ENCODE peak calls at places on chromosomes 4 and X, in four cellular contexts. W, X, K and B are unnamed samples.

GRCh38 chrX:11535156-11535919 is 130.4 kb downstream of the ARHGAP6 start:
- DNase-seq in W (no peak), X (no peak), K (no peak), B (no peak)

GRCh38 chrX:16671005-16671404 is 21.0 kb downstream of the S100G start:
- DNase-seq in W (no peak), X (peak; percentile 42), K (peak; percentile 5), B (peak; percentile 52)

GRCh38 chr4:54539500-54540029 is 118.2 kb upstream of the KIT start:
- DNase-seq in W (no peak), X (peak; percentile 26), K (peak; percentile 6), B (peak; percentile 80)

GRCh38 chr4:156321203-156321602 is 367.5 kb upstream of the CTSO start:
- DNase-seq in W (no peak), X (no peak), K (no peak), B (no peak)

GRCh38 chr4:10891866-10892265 is 207.3 kb upstream of the CLNK start:
- DNase-seq in W (no peak), X (no peak), K (no peak), B (no peak)

GRCh38 chrX:15739886-15740285 is 1.8 kb downstream of the CA5B start:
- DNase-seq in W (no peak), X (no peak), K (no peak), B (no peak)

GRCh38 chrX:49177338-49177833 is 5.7 kb downstream of the PLP2 start:
- DNase-seq in W (no peak), X (peak; percentile 44), K (no peak), B (no peak)

GRCh38 chrX:102959471-102959870 is 22.4 kb downstream of the RAB40AL start:
- DNase-seq in W (no peak), X (no peak), K (no peak), B (no peak)

GRCh38 chr4:128796934-128797333 is 12.6 kb upstream of the JADE1 start:
- DNase-seq in W (no peak), X (no peak), K (no peak), B (no peak)

GRCh38 chr4:186598686-186599085 is 43.3 kb upstream of the MTNR1A start:
- DNase-seq in W (no peak), X (no peak), K (no peak), B (no peak)

GRCh38 chrX:65690057-65690855 is 22.8 kb downstream of the MSN start:
- DNase-seq in W (no peak), X (no peak), K (no peak), B (no peak)

GRCh38 chr4:1216869-1217294 is 32.0 kb downstream of the CTBP1 start:
- DNase-seq in W (no peak), X (no peak), K (no peak), B (no peak)

GRCh38 chr4:92270908-92271307 is 32.9 kb upstream of the GRID2 start:
- DNase-seq in W (no peak), X (no peak), K (no peak), B (peak; percentile 74)

GRCh38 chr4:180455226-180455625 is 1788.0 kb upstream of the TENM3 start:
- DNase-seq in W (no peak), X (no peak), K (no peak), B (peak; percentile 74)

GRCh38 chr4:38082424-38083374 is 122.5 kb downstream of the PTTG2 start:
- DNase-seq in W (no peak), X (no peak), K (no peak), B (no peak)

GRCh38 chr4:16083217-16084191 is at the start of gene PROM1:
- DNase-seq in W (no peak), X (no peak), K (peak; percentile 3), B (peak; percentile 82)
- TF ChIP-seq EZH2 in W (no peak), X (no peak), K (no peak), B (no peak)

GRCh38 chrX:1928805-1929204 is 313.9 kb downstream of the ASMT start:
- DNase-seq in W (no peak), X (no peak), K (no peak), B (peak; percentile 87)
- H3K27ac ChIP-seq in W (no peak overlapping the region), X (no peak overlapping the region), K (no peak overlapping the region), B (no peak overlapping the region)

GRCh38 chr4:78565971-78566372 is 14.4 kb downstream of the ANXA3 start:
- DNase-seq in W (no peak), X (no peak), K (peak; percentile 92), B (peak; percentile 57)
- TF ChIP-seq JUNB in W (no peak), X (no peak), K (no peak), B (no peak)

DNA sequence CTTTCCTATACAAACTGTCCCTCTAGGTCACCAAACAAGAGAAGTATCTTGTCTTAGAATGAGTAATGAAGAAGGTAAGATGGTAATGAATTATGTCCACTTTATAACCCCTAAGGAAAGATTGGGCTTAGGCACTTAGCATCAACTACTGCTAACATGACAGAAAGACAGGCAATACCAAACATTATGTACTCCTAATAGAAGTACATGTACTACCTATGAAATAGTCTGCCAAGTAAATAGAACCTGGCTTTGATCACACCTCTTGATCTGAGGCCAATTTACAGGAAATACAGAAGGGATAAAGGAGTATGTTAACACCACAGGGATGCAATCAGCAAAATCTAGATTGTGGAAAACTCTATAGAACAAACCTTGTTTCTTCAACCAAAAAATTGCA is 14.1 kb upstream of the PCYT1B start:
- DNase-seq in W (no peak), X (no peak), K (no peak), B (no peak)
- TF ChIP-seq EZH2 in W (no peak), X (no peak), K (no peak), B (no peak)

GRCh38 chr4:21749936-21750335 is 198.6 kb downstream of the KCNIP4 start:
- DNase-seq in W (no peak), X (no peak), K (no peak), B (no peak)

GRCh38 chr4:21742326-21742725 is 206.2 kb downstream of the KCNIP4 start:
- DNase-seq in W (no peak), X (no peak), K (no peak), B (no peak)

DNA sequence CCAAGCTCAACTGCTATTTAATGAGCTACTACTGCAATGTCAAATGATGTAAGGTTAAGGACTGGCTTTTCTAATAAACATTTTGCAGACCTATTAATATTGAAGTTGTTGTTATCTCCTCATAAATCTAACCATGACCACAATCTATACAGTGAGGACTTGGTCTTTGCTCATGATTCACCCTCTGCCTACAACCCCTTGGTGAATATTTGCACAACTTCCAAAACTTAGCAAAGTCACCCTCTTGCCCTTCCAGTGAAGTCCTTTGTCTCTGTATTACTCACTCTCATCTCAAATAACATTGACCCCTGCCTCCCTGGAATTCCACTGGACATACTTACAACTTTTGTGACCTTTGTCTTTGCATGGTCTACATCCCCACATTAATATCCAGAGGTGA is 204.5 kb downstream of the KCNIP4 start:
- DNase-seq in W (no peak), X (no peak), K (no peak), B (no peak)
- H3K27ac ChIP-seq in W (no peak overlapping the region), X (no peak overlapping the region), K (no peak overlapping the region), B (no peak overlapping the region)

GRCh38 chrX:44062842-44063241 is 89.7 kb upstream of the NDP start:
- DNase-seq in W (no peak), X (no peak), K (no peak), B (no peak)
- TF ChIP-seq JUNB in W (no peak), X (no peak), K (no peak), B (no peak)

GRCh38 chr4:13528823-13529129 is 15.5 kb downstream of the NKX3-2 start:
- DNase-seq in W (no peak), X (no peak), K (no peak), B (no peak)

GRCh38 chr4:13527192-13527982 is 16.9 kb downstream of the NKX3-2 start:
- DNase-seq in W (no peak), X (no peak), K (no peak), B (no peak)

GRCh38 chr4:13530823-13531608 is 13.3 kb downstream of the NKX3-2 start:
- DNase-seq in W (no peak), X (peak; percentile 64), K (no peak), B (peak; percentile 92)

GRCh38 chr4:13527983-13528822 is 16.1 kb downstream of the NKX3-2 start:
- DNase-seq in W (peak; percentile 56), X (no peak), K (no peak), B (peak; percentile 47)

DNA sequence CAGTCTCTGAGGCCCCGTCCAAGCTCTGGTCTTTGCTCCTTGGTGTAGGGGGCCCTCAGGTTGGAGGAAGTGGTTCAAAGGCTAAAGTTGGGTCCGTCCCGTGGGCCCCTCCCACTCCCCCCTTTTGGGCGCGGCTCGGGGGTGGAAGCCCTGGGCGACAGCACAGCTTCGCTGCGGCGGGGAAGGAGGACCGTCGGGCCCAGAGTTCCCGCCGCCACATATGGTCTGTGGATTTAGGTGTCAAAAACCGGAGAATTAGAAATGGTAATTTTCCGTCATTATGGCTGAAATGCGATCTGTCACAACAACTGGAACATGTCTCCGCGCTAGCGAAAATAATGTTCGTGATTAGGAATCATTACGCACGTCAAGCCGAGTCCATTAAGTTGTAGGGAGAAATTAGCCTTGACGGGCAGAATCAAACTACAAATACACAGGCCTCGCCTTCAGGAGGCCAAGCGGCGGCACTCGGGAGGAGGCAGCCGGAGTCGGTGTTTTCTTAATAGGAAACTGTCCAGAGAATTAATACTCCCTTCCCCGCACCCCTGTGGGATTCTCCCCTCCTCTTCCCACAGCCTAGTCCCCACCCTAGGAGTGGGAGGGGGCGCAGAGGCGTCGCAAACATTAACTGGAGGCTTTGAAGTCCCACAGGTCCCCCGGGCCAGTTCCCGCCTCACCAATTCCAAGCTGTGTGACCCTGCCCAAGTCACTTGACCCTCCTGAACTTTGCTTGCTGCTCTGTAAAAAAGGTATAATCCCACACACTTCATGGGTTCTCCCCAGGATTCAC is 15.0 kb downstream of the NKX3-2 start:
- DNase-seq in W (no peak), X (no peak), K (no peak), B (no peak)
- TF ChIP-seq EZH2 in W (no peak), X (no peak), K (no peak), B (peak; percentile 94)

DNA sequence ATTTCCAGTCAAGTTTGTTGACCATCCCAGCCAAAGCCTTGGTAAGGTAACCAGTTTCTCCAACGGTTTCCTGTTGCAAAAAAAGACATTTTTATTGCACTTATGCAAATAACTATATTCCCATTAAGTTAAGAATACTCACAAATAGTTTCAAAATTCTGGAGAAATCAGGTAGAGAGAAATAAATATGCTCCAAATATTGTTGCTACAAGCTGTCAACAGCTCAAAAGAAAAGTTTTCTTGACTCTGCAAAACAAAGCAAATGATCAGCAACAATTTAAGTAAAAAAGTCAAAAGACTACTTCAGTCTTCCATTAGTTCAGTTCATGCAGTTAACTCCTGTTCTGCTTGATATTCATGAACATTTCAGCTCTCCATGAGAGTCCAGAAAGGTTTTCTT is 49.0 kb upstream of the UGT8 start:
- DNase-seq in W (no peak), X (no peak), K (no peak), B (no peak)
- H3K27ac ChIP-seq in W (no peak overlapping the region), X (no peak overlapping the region), K (no peak overlapping the region), B (no peak overlapping the region)

DNA sequence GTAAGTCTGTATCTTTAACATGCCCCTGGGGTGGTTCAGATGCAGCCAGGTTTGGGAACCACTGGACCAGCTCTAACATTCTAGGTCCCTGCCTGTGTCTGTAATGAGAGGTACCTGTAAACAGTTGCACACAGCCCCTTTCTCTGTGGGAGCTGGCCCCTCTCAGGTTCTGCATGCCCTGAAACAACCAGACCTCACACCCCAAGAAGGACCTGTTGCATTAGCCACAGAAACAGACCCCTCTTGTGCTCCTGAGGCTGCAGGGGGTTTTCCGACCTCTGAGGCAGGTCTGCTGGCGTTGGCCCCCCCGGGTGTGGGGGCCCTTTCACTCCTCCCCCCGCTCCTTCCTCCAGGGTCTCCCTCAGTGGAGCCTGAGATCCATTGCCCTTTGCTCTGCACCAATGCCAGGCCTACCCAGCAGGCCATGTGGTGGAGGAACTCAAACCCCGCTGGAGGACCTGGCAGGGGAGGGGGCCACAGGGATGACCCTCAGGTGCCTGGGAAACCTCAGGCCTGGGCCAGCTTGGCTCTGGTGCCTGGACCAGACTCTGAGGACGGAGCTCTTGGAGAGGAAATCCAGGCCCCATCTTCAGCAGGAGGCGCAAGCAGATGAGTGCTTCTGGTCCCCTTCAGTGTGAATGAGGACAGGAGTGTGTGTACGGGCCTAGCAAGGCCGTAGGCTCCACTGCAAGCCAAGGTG is 61.4 kb upstream of the PJA1 start:
- DNase-seq in W (no peak), X (no peak), K (no peak), B (no peak)
- TF ChIP-seq JUNB in W (no peak), X (no peak), K (no peak), B (no peak)